ENCODE peak calls at places on chromosomes 7 and 10, in eight cellular contexts. O is spleen; J is mammary epithelial cell; Q is iPS-NIHi11; Y is activated CD8-positive, alpha-beta T cell treated with anti-CD3 and anti-CD28 coated beads for 36 hours; L is C1 segment of cervical spinal cord; A is astrocyte of the cerebellum; K is psoas muscle. N is an unnamed sample.

GRCh38 chr7:22052221-22052639 is 106.5 kb upstream of the CDCA7L start:
- DNase-seq in A (no peak), Q (no peak), J (peak), O (no peak), Y (no peak), L (no peak), K (no peak), N (peak)

GRCh38 chr7:107594961-107595737 is 15.1 kb downstream of the BCAP29 start:
- DNase-seq in A (peak), Q (no peak), Y (no peak), O (no peak), J (peak), K (no peak), L (no peak), N (peak)

GRCh38 chr10:52353960-52354394 is 39.9 kb downstream of the DKK1 start:
- DNase-seq in L (no peak), A (no peak), Y (no peak), Q (no peak), K (no peak), J (peak), O (no peak), N (peak)

GRCh38 chr10:71268247-71268691 is 50.8 kb upstream of the SLC29A3 start:
- DNase-seq in Y (no peak), Q (peak), A (no peak), O (no peak), L (no peak), J (no peak), K (no peak), N (peak)

GRCh38 chr10:46234431-46235060 is 52.3 kb upstream of the ANTXRL start:
- DNase-seq in O (peak), L (no peak), Q (no peak), K (no peak), J (no peak), A (no peak), Y (no peak), N (no peak)

GRCh38 chr7:15720849-15721471 is 34.5 kb upstream of the MEOX2 start:
- DNase-seq in Y (peak), J (peak), A (peak), O (no peak), Q (no peak), K (no peak), L (no peak), N (peak)

GRCh38 chr10:75083972-75084833 is 27.3 kb upstream of the SAMD8 start:
- DNase-seq in Q (no peak), L (no peak), J (no peak), K (no peak), A (no peak), O (no peak), Y (no peak), N (peak)

GRCh38 chr7:47501406-47501805 is 80.5 kb downstream of the TNS3 start:
- DNase-seq in J (no peak), L (no peak), O (no peak), A (peak), Y (no peak), Q (no peak), K (peak), N (peak)

GRCh38 chr7:46363688-46364087 is 442.6 kb upstream of the IGFBP3 start:
- DNase-seq in Q (peak), O (no peak), A (no peak), J (no peak), K (no peak), Y (no peak), L (no peak), N (no peak)

GRCh38 chr7:43553999-43554398 is 28.9 kb upstream of the STK17A start:
- DNase-seq in Y (peak), O (no peak), K (no peak), L (no peak), A (no peak), Q (no peak), J (peak), N (peak)

GRCh38 chr7:44294325-44295069 is 30.9 kb downstream of the CAMK2B start:
- DNase-seq in Y (no peak), J (no peak), O (no peak), A (no peak), Q (no peak), L (no peak), K (peak), N (no peak)

GRCh38 chr7:122885583-122886356 is 490 bp downstream of the CADPS2 start:
- DNase-seq in O (peak), J (peak), L (peak), K (peak), A (no peak), Q (peak), Y (no peak), N (peak)

GRCh38 chr7:6486438-6487183 is 38.9 kb upstream of the DAGLB start:
- DNase-seq in O (no peak), Q (no peak), J (no peak), A (no peak), K (no peak), L (no peak), Y (no peak), N (no peak)